ENCODE peak calls at places on chromosomes 4 and X, in eight cellular contexts. One of them, this sample, is unnamed.

GRCh38 chr4:7041851-7042696 is 1.1 kb upstream of the TADA2B start:
- DNase-seq in fibroblast of the aortic adventitia: peak
- DNase-seq in dorsolateral prefrontal cortex: no peak
- DNase-seq in IMR-90: peak
- DNase-seq in testis: peak
- DNase-seq in SK-N-MC: no peak
- DNase-seq in upper lobe of left lung: peak
- DNase-seq in small intestine: peak
- DNase-seq in this sample: no peak

GRCh38 chr4:48779095-48779997 is 733 bp downstream of the FRYL start:
- DNase-seq in testis: peak
- DNase-seq in dorsolateral prefrontal cortex: peak
- DNase-seq in SK-N-MC: no peak
- DNase-seq in small intestine: peak
- DNase-seq in IMR-90: peak
- DNase-seq in upper lobe of left lung: peak
- DNase-seq in fibroblast of the aortic adventitia: peak
- DNase-seq in this sample: peak

GRCh38 chr4:71570492-71570891 is 213.4 kb downstream of the GC start:
- DNase-seq in SK-N-MC: no peak
- DNase-seq in dorsolateral prefrontal cortex: no peak
- DNase-seq in testis: no peak
- DNase-seq in fibroblast of the aortic adventitia: peak
- DNase-seq in upper lobe of left lung: no peak
- DNase-seq in small intestine: no peak
- DNase-seq in IMR-90: peak
- DNase-seq in this sample: peak

GRCh38 chrX:14903891-14904290 is 30.7 kb downstream of the MOSPD2 start:
- DNase-seq in testis: no peak
- DNase-seq in upper lobe of left lung: no peak
- DNase-seq in dorsolateral prefrontal cortex: no peak
- DNase-seq in small intestine: no peak
- DNase-seq in IMR-90: peak
- DNase-seq in fibroblast of the aortic adventitia: peak
- DNase-seq in SK-N-MC: no peak
- DNase-seq in this sample: no peak

GRCh38 chr4:55851885-55852284 is 1.6 kb upstream of the EXOC1 start:
- DNase-seq in fibroblast of the aortic adventitia: no peak
- DNase-seq in SK-N-MC: no peak
- DNase-seq in IMR-90: no peak
- DNase-seq in testis: no peak
- DNase-seq in dorsolateral prefrontal cortex: no peak
- DNase-seq in upper lobe of left lung: no peak
- DNase-seq in small intestine: peak
- DNase-seq in this sample: no peak

GRCh38 chr4:37245391-37245954 is 930 bp downstream of the NWD2 start:
- DNase-seq in fibroblast of the aortic adventitia: no peak
- DNase-seq in SK-N-MC: no peak
- DNase-seq in small intestine: no peak
- DNase-seq in dorsolateral prefrontal cortex: no peak
- DNase-seq in upper lobe of left lung: peak
- DNase-seq in testis: no peak
- DNase-seq in IMR-90: no peak
- DNase-seq in this sample: no peak

GRCh38 chrX:17497193-17497592 is 122.2 kb downstream of the NHS start:
- DNase-seq in IMR-90: no peak
- DNase-seq in small intestine: no peak
- DNase-seq in fibroblast of the aortic adventitia: no peak
- DNase-seq in upper lobe of left lung: no peak
- DNase-seq in testis: no peak
- DNase-seq in SK-N-MC: no peak
- DNase-seq in dorsolateral prefrontal cortex: no peak
- DNase-seq in this sample: no peak

GRCh38 chr4:41550308-41550707 is 12.4 kb downstream of the LIMCH1 start:
- DNase-seq in fibroblast of the aortic adventitia: peak
- DNase-seq in IMR-90: no peak
- DNase-seq in testis: no peak
- DNase-seq in small intestine: no peak
- DNase-seq in SK-N-MC: no peak
- DNase-seq in dorsolateral prefrontal cortex: no peak
- DNase-seq in upper lobe of left lung: no peak
- DNase-seq in this sample: peak

GRCh38 chr4:33189169-33189568 is 2469.0 kb downstream of the PCDH7 start:
- DNase-seq in IMR-90: no peak
- DNase-seq in testis: no peak
- DNase-seq in fibroblast of the aortic adventitia: no peak
- DNase-seq in small intestine: no peak
- DNase-seq in SK-N-MC: no peak
- DNase-seq in upper lobe of left lung: peak
- DNase-seq in dorsolateral prefrontal cortex: no peak
- DNase-seq in this sample: no peak

GRCh38 chr4:47577779-47578553 is 92.9 kb downstream of the ATP10D start:
- DNase-seq in small intestine: no peak
- DNase-seq in fibroblast of the aortic adventitia: peak
- DNase-seq in IMR-90: peak
- DNase-seq in testis: no peak
- DNase-seq in upper lobe of left lung: no peak
- DNase-seq in SK-N-MC: no peak
- DNase-seq in dorsolateral prefrontal cortex: no peak
- DNase-seq in this sample: peak

GRCh38 chr4:82639947-82640346 is 78.2 kb upstream of the TMEM150C start:
- DNase-seq in IMR-90: no peak
- DNase-seq in testis: peak
- DNase-seq in upper lobe of left lung: peak
- DNase-seq in dorsolateral prefrontal cortex: no peak
- DNase-seq in fibroblast of the aortic adventitia: peak
- DNase-seq in small intestine: no peak
- DNase-seq in SK-N-MC: no peak
- DNase-seq in this sample: no peak

GRCh38 chr4:40189997-40190396 is 6.8 kb upstream of the RHOH start:
- DNase-seq in upper lobe of left lung: no peak
- DNase-seq in dorsolateral prefrontal cortex: no peak
- DNase-seq in SK-N-MC: no peak
- DNase-seq in IMR-90: peak
- DNase-seq in testis: peak
- DNase-seq in fibroblast of the aortic adventitia: no peak
- DNase-seq in small intestine: no peak
- DNase-seq in this sample: no peak

GRCh38 chrX:12971282-12972003 is 3.5 kb upstream of the TMSB4X start:
- DNase-seq in testis: peak
- DNase-seq in dorsolateral prefrontal cortex: no peak
- DNase-seq in fibroblast of the aortic adventitia: no peak
- DNase-seq in IMR-90: no peak
- DNase-seq in SK-N-MC: no peak
- DNase-seq in small intestine: no peak
- DNase-seq in upper lobe of left lung: no peak
- DNase-seq in this sample: no peak

GRCh38 chrX:12965390-12965940 is 9.4 kb upstream of the TMSB4X start:
- DNase-seq in testis: no peak
- DNase-seq in fibroblast of the aortic adventitia: no peak
- DNase-seq in small intestine: no peak
- DNase-seq in IMR-90: no peak
- DNase-seq in upper lobe of left lung: no peak
- DNase-seq in dorsolateral prefrontal cortex: no peak
- DNase-seq in SK-N-MC: no peak
- DNase-seq in this sample: no peak

GRCh38 chrX:12966151-12966550 is 8.8 kb upstream of the TMSB4X start:
- DNase-seq in IMR-90: no peak
- DNase-seq in SK-N-MC: no peak
- DNase-seq in testis: no peak
- DNase-seq in fibroblast of the aortic adventitia: no peak
- DNase-seq in dorsolateral prefrontal cortex: no peak
- DNase-seq in small intestine: no peak
- DNase-seq in upper lobe of left lung: no peak
- DNase-seq in this sample: no peak

GRCh38 chrX:12970691-12971202 is 4.2 kb upstream of the TMSB4X start:
- DNase-seq in fibroblast of the aortic adventitia: peak
- DNase-seq in small intestine: peak
- DNase-seq in IMR-90: peak
- DNase-seq in testis: peak
- DNase-seq in dorsolateral prefrontal cortex: no peak
- DNase-seq in SK-N-MC: no peak
- DNase-seq in upper lobe of left lung: no peak
- DNase-seq in this sample: peak

DNA sequence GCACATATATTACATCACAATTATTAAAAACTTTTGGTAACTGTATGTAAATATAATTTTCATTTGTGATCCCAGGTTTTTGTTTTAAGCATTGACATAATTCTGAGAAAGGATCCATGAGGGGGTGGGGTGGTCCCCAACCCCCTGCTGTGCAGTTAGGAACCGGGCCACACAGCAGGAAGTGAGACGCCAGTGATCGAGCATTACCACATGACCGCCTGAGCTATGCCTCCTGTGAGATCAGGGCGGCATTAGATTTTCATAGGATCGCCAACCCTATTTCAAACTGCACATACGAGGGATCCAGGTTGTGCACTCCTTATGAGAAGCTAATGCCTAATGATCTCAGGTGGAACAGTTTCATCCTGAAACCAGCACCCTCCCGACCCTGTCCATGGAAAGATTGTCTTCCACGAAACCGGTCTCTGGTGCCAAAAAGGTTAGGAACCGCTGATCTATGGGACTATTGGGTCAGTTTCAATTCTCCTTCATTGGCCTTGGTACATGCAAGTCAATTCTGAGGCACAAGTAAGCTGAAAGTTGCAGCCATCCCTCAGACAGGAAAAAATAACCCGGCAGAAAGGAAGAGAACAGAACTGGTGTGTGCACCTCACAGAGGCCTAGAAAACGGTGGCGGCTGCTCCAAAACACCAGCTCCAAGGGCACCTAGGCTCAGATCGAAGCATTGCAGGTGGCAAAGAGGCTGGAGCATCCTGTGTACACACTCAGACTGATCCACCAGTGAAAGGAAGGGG is 7.0 kb upstream of the TMSB4X start:
- DNase-seq in upper lobe of left lung: no peak
- DNase-seq in small intestine: no peak
- DNase-seq in testis: no peak
- DNase-seq in SK-N-MC: no peak
- DNase-seq in fibroblast of the aortic adventitia: no peak
- DNase-seq in IMR-90: no peak
- DNase-seq in dorsolateral prefrontal cortex: no peak
- DNase-seq in this sample: no peak
- H3K4me3 ChIP-seq in upper lobe of left lung: no peak
- H3K4me3 ChIP-seq in small intestine: no peak
- H3K4me3 ChIP-seq in testis: no peak
- H3K4me3 ChIP-seq in SK-N-MC: no peak
- H3K4me3 ChIP-seq in fibroblast of the aortic adventitia: no peak
- H3K4me3 ChIP-seq in IMR-90: no peak
- H3K4me3 ChIP-seq in dorsolateral prefrontal cortex: no peak
- H3K4me3 ChIP-seq in this sample: no peak

GRCh38 chr4:177680308-177680707 is 238.1 kb upstream of the AGA start:
- DNase-seq in fibroblast of the aortic adventitia: no peak
- DNase-seq in dorsolateral prefrontal cortex: no peak
- DNase-seq in testis: no peak
- DNase-seq in IMR-90: no peak
- DNase-seq in small intestine: no peak
- DNase-seq in upper lobe of left lung: no peak
- DNase-seq in SK-N-MC: no peak
- DNase-seq in this sample: no peak
- H3K4me3 ChIP-seq in fibroblast of the aortic adventitia: no peak
- H3K4me3 ChIP-seq in dorsolateral prefrontal cortex: no peak
- H3K4me3 ChIP-seq in testis: no peak
- H3K4me3 ChIP-seq in IMR-90: no peak
- H3K4me3 ChIP-seq in small intestine: no peak
- H3K4me3 ChIP-seq in upper lobe of left lung: no peak
- H3K4me3 ChIP-seq in SK-N-MC: no peak
- H3K4me3 ChIP-seq in this sample: no peak

DNA sequence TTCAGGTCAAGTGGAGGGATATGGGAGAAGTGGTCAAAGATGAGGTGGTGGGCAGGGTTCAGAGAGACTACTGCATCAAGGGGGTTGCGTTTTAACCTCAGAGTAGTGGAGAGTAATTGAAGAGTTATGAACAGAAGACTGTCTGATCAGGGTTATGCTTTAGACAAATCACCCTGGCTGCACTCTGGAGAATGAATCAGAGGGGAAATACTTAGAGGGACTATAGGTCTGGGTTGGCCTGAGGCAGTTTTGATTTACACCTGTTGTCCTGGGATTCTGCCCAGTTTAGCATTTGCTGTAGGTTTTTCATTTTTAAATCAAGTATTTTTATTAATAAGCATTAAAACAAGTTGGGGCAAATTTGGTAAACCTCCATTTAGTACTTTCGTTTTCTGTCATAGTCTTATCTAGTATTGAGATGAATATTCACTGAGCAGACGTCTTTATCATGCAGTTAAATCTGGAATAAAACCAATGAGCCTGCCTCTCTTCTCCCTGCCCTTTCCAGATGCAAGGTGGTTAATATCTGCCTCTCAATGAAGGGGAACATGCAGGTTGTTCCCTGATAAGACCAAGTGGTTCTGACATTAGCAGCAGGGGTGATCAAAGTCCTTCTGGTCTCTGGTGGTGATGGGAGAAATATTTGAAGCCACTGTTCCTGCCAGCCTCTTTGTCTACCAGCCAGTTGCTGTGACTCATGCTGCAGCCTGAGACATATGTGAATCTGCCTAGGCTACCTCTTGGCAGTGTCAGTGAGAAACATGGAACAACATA is 116.0 kb upstream of the RPS6KA3 start:
- DNase-seq in small intestine: peak
- DNase-seq in upper lobe of left lung: no peak
- DNase-seq in SK-N-MC: no peak
- DNase-seq in IMR-90: no peak
- DNase-seq in fibroblast of the aortic adventitia: no peak
- DNase-seq in dorsolateral prefrontal cortex: no peak
- DNase-seq in testis: no peak
- DNase-seq in this sample: no peak
- H3K4me3 ChIP-seq in small intestine: no peak
- H3K4me3 ChIP-seq in upper lobe of left lung: no peak
- H3K4me3 ChIP-seq in SK-N-MC: no peak
- H3K4me3 ChIP-seq in IMR-90: no peak
- H3K4me3 ChIP-seq in fibroblast of the aortic adventitia: no peak
- H3K4me3 ChIP-seq in dorsolateral prefrontal cortex: no peak
- H3K4me3 ChIP-seq in testis: no peak
- H3K4me3 ChIP-seq in this sample: no peak

GRCh38 chrX:9909254-9909653 is 57.9 kb upstream of the CLDN34 start:
- DNase-seq in SK-N-MC: no peak
- DNase-seq in dorsolateral prefrontal cortex: no peak
- DNase-seq in fibroblast of the aortic adventitia: no peak
- DNase-seq in small intestine: no peak
- DNase-seq in IMR-90: no peak
- DNase-seq in upper lobe of left lung: no peak
- DNase-seq in testis: no peak
- DNase-seq in this sample: no peak

GRCh38 chrX:9913041-9913440 is 54.1 kb upstream of the CLDN34 start:
- DNase-seq in IMR-90: peak
- DNase-seq in fibroblast of the aortic adventitia: no peak
- DNase-seq in testis: no peak
- DNase-seq in small intestine: no peak
- DNase-seq in dorsolateral prefrontal cortex: no peak
- DNase-seq in upper lobe of left lung: no peak
- DNase-seq in SK-N-MC: no peak
- DNase-seq in this sample: no peak

GRCh38 chrX:9907645-9908387 is 59.3 kb upstream of the CLDN34 start:
- DNase-seq in SK-N-MC: no peak
- DNase-seq in dorsolateral prefrontal cortex: no peak
- DNase-seq in small intestine: no peak
- DNase-seq in upper lobe of left lung: no peak
- DNase-seq in testis: no peak
- DNase-seq in fibroblast of the aortic adventitia: no peak
- DNase-seq in IMR-90: peak
- DNase-seq in this sample: peak

GRCh38 chrX:9911479-9911878 is 55.7 kb upstream of the CLDN34 start:
- DNase-seq in upper lobe of left lung: no peak
- DNase-seq in testis: no peak
- DNase-seq in small intestine: no peak
- DNase-seq in fibroblast of the aortic adventitia: no peak
- DNase-seq in dorsolateral prefrontal cortex: no peak
- DNase-seq in IMR-90: peak
- DNase-seq in SK-N-MC: no peak
- DNase-seq in this sample: peak

GRCh38 chrX:9912341-9912740 is 54.8 kb upstream of the CLDN34 start:
- DNase-seq in IMR-90: peak
- DNase-seq in upper lobe of left lung: no peak
- DNase-seq in testis: no peak
- DNase-seq in dorsolateral prefrontal cortex: no peak
- DNase-seq in SK-N-MC: no peak
- DNase-seq in fibroblast of the aortic adventitia: no peak
- DNase-seq in small intestine: no peak
- DNase-seq in this sample: peak
- H3K4me3 ChIP-seq in IMR-90: peak
- H3K4me3 ChIP-seq in upper lobe of left lung: no peak
- H3K4me3 ChIP-seq in testis: no peak
- H3K4me3 ChIP-seq in dorsolateral prefrontal cortex: peak
- H3K4me3 ChIP-seq in SK-N-MC: no peak
- H3K4me3 ChIP-seq in fibroblast of the aortic adventitia: no peak
- H3K4me3 ChIP-seq in small intestine: no peak
- H3K4me3 ChIP-seq in this sample: peak